ENCODE peak calls at places on chromosomes 4 and X, in four cellular contexts. H is astrocyte of the spinal cord, L is mammary epithelial cell, B is cardiac muscle cell. R is an unnamed sample.

GRCh38 chrX:51759055-51759454 is 15.8 kb downstream of the GSPT2 start:
- DNase-seq in H (no peak), L (no peak), B (no peak), R (no peak)

GRCh38 chrX:3811331-3812311 is 98.2 kb upstream of the PRKX start:
- DNase-seq in H (peak; percentile 56), L (peak; percentile 25), B (peak; percentile 60), R (no peak)

GRCh38 chr4:100311181-100311580 is 120.9 kb upstream of the DDIT4L start:
- DNase-seq in H (no peak), L (peak; percentile 42), B (no peak), R (no peak)

GRCh38 chr4:40583850-40584439 is 45.7 kb downstream of the RBM47 start:
- DNase-seq in H (no peak), L (no peak), B (no peak), R (no peak)

GRCh38 chrX:31392541-31392940 is 320.7 kb upstream of the FTHL17 start:
- DNase-seq in H (no peak), L (no peak), B (no peak), R (no peak)

GRCh38 chr4:106369456-106370060 is 980 bp upstream of the GIMD1 start:
- DNase-seq in H (peak; percentile 88), L (peak; percentile 50), B (peak; percentile 84), R (peak; percentile 87)

GRCh38 chr4:40916218-40916555 is 166.4 kb downstream of the NSUN7 start:
- DNase-seq in H (peak; percentile 73), L (no peak), B (peak; percentile 54), R (peak; percentile 52)

GRCh38 chrX:123648028-123648810 is 84.6 kb downstream of the THOC2 start:
- DNase-seq in H (peak; percentile 78), L (no peak), B (peak; percentile 69), R (peak; percentile 49)

GRCh38 chr4:147370473-147370872 is 110.4 kb upstream of the EDNRA start:
- DNase-seq in H (peak; percentile 68), L (peak; percentile 88), B (peak; percentile 55), R (no peak)

GRCh38 chrX:136856527-136856926 is 24.0 kb downstream of the RBMX start:
- DNase-seq in H (no peak), L (no peak), B (no peak), R (no peak)

GRCh38 chr4:127982445-127982844 is 17.2 kb downstream of the ABHD18 start:
- DNase-seq in H (no peak), L (no peak), B (no peak), R (no peak)

GRCh38 chr4:19386786-19387185 is 864.9 kb upstream of the SLIT2 start:
- DNase-seq in H (no peak), L (peak; percentile 6), B (no peak), R (no peak)

GRCh38 chrX:12955882-12956703 is 18.8 kb upstream of the TMSB4X start:
- DNase-seq in H (peak; percentile 80), L (peak; percentile 73), B (peak; percentile 84), R (no peak)

GRCh38 chr4:20253799-20254409 is 2.2 kb downstream of the SLIT2 start:
- DNase-seq in H (peak; percentile 32), L (no peak), B (peak; percentile 60), R (no peak)

GRCh38 chr4:139084425-139085093 is 69.0 kb downstream of the NOCT start:
- DNase-seq in H (no peak), L (no peak), B (no peak), R (no peak)

GRCh38 chrX:56314334-56314733 is 82.2 kb downstream of the KLF8 start:
- DNase-seq in H (no peak), L (no peak), B (no peak), R (no peak)

GRCh38 chrX:21529771-21530170 is 128.4 kb downstream of the KLHL34 start:
- DNase-seq in H (peak; percentile 46), L (no peak), B (no peak), R (no peak)

GRCh38 chr4:128583753-128584712 is 225.5 kb upstream of the JADE1 start:
- DNase-seq in H (no peak), L (no peak), B (peak; percentile 64), R (no peak)

GRCh38 chrX:71095971-71096701 is 485 bp downstream of the FOXO4 start:
- DNase-seq in H (no peak), L (peak; percentile 25), B (no peak), R (peak; percentile 2)

GRCh38 chrX:11558972-11559371 is 106.7 kb downstream of the ARHGAP6 start:
- DNase-seq in H (no peak), L (peak; percentile 3), B (no peak), R (no peak)

GRCh38 chrX:132169554-132169953 is 41.7 kb upstream of the FRMD7 start:
- DNase-seq in H (no peak), L (no peak), B (no peak), R (no peak)

DNA sequence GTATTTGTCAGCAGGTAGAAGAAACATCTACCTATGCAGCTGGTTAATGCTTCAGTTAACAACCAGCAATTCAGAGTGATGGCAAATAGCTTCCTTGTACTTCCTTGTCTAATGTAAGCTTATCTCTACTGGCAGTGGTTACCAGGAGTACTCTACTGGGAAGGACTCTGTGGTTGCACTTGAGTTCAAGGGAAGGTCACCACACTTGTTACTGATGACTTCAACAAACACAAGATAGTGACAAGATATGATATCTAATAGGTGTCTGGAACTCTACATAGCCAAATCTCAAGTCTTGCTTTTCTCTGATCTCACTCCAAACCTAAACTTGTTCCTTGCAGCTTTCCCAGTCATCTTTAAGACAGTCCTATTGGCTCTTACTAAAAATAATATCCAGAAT is 1644.9 kb upstream of the TENM3 start:
- DNase-seq in H (no peak), L (no peak), B (no peak), R (no peak)
- TF ChIP-seq CTCF in H (no peak), L (no peak), B (no peak), R (no peak)

DNA sequence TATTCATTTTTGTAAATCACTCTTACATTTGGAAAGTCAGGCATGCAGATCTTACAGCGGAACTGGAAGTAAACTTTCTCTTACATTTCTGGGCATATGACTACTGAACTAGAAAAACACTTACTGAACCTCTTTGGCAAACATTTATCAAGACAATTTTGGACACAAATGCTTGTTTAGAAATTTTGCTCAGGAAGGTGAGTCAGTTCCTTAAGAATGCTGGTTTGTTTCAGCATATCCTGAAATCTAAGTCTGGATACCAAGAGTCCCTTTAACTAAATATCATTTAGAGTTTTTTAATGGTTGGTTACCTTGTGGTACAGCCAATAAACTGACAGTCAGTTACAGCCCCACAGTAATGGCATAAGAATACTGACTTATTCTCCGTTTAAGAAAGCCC is 15.0 kb downstream of the SHISA3 start:
- DNase-seq in H (peak; percentile 82), L (no peak), B (peak; percentile 95), R (peak; percentile 78)
- H3K4me3 ChIP-seq in H (no peak overlapping the region), L (no peak overlapping the region), B (no peak overlapping the region), R (no peak overlapping the region)

GRCh38 chr4:111775908-111776307 is 369.3 kb upstream of the FAM241A start:
- DNase-seq in H (no peak), L (no peak), B (no peak), R (no peak)
- TF ChIP-seq CTCF in H (no peak), L (no peak), B (no peak), R (no peak)

DNA sequence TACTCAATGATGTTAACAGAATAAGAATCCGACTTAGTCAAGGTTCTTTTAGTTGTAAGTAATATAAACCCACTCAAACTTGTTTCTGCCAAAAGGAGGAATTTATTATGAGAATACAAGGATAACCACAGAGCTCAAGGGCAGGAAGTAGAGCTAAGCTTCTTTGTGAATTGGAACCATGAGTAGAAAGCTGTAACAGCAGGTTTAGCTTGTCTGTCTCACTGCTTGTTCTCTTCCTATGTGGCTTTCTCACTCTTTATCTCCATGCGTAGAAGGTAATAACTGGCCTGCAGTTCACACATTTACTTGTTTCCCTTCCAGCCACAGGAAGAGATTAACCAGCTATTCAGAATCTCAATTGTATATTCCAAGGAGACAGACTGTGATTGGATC is 378.3 kb downstream of the PPP1R2C start:
- DNase-seq in H (no peak), L (no peak), B (no peak), R (no peak)
- H3K4me3 ChIP-seq in H (no peak overlapping the region), L (no peak overlapping the region), B (no peak overlapping the region), R (no peak overlapping the region)

GRCh38 chr4:98838977-98839618 is 89.8 kb downstream of the EIF4E start:
- DNase-seq in H (peak; percentile 29), L (peak; percentile 2), B (peak; percentile 94), R (no peak)

GRCh38 chr4:98833384-98833783 is 95.5 kb downstream of the EIF4E start:
- DNase-seq in H (no peak), L (no peak), B (no peak), R (no peak)

DNA sequence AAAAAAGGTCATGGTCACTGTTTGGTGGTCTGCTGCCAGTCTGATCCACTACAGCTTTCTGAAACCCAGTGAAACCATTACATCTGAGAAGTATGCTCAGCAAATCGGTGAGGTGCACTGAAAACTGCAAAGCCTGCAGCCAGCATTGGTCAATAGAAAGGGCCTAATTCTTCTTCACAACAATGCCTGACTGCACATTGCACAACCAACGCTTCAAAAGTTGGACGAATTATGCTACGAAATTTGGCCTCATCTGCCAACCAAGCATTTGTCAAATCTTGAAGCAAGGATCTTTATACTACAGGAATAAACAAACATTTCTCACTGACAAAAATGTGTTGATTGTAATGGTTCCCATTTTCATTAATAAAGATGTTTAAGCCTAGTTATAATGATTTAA is 90.4 kb downstream of the EIF4E start:
- DNase-seq in H (no peak), L (no peak), B (no peak), R (no peak)
- TF ChIP-seq CTCF in H (no peak), L (no peak), B (no peak), R (no peak)

GRCh38 chr4:54539500-54540029 is 118.2 kb upstream of the KIT start:
- DNase-seq in H (peak; percentile 37), L (no peak), B (peak; percentile 51), R (no peak)
- H3K4me3 ChIP-seq in H (peak overlapping the region; percentile 28), L (peak overlapping the region; percentile 38), B (peak overlapping the region; percentile 16), R (peak overlapping the region; percentile 39)

GRCh38 chr4:69069085-69069484 is 27.2 kb upstream of the UGT2B7 start:
- DNase-seq in H (no peak), L (no peak), B (no peak), R (no peak)
- TF ChIP-seq CTCF in H (no peak), L (no peak), B (no peak), R (no peak)

R was measured in astrocyte of the cerebellum.